ENCODE peak calls at places on chromosomes 1 and 21, in seven cellular contexts. T is mesothelial cell of epicardium; F is Ammon's horn; G is naive thymus-derived CD8-positive, alpha-beta T cell; D is MCF 10A; Q is NCI-H146; R is ELF-1. A is an unnamed sample.

GRCh38 chr1:226121587-226122400 is 59.3 kb downstream of the H3-3A start:
- DNase-seq in G (peak), D (peak), F (peak), T (peak), Q (peak), R (peak), A (no peak)

GRCh38 chr1:245051349-245052221 is 103.2 kb upstream of the KIF26B start:
- DNase-seq in F (peak), T (no peak), Q (no peak), D (no peak), R (peak), G (peak), A (no peak)

GRCh38 chr1:82628887-82629286 is 828.2 kb downstream of the ADGRL2 start:
- DNase-seq in T (no peak), R (no peak), G (no peak), Q (no peak), F (no peak), D (no peak), A (no peak)

GRCh38 chr1:106584127-106584526 is 472.3 kb upstream of the PRMT6 start:
- DNase-seq in D (no peak), F (no peak), T (no peak), R (no peak), Q (no peak), G (no peak), A (no peak)

GRCh38 chr1:1243807-1244191 is 2.7 kb downstream of the C1QTNF12 start:
- DNase-seq in F (no peak), G (no peak), D (no peak), R (no peak), Q (no peak), T (no peak), A (no peak)

GRCh38 chr1:907611-908451 is 15.9 kb upstream of the SAMD11 start:
- DNase-seq in Q (no peak), F (peak), T (no peak), D (no peak), R (no peak), G (no peak), A (no peak)

GRCh38 chr1:227782226-227782625 is 33.2 kb upstream of the PRSS38 start:
- DNase-seq in G (no peak), T (peak), Q (no peak), D (no peak), R (no peak), F (no peak), A (no peak)

GRCh38 chr1:27589841-27590426 is 14.0 kb downstream of the AHDC1 start:
- DNase-seq in Q (peak), F (no peak), G (no peak), R (no peak), T (no peak), D (peak), A (peak)

GRCh38 chr1:16211824-16212223 is 628 bp downstream of the ARHGEF19 start:
- DNase-seq in T (no peak), G (no peak), Q (no peak), R (no peak), F (no peak), D (no peak), A (no peak)

GRCh38 chr21:41025057-41025390 is 142.9 kb upstream of the BACE2 start:
- DNase-seq in R (no peak), F (no peak), T (no peak), D (no peak), Q (no peak), G (no peak), A (no peak)

GRCh38 chr1:117635805-117636204 is 30.0 kb downstream of the TENT5C start:
- DNase-seq in D (no peak), G (no peak), F (no peak), Q (no peak), T (no peak), R (no peak), A (no peak)

GRCh38 chr21:29224006-29224405 is 74.7 kb upstream of the BACH1 start:
- DNase-seq in G (no peak), Q (no peak), T (no peak), F (no peak), R (no peak), D (no peak), A (no peak)

GRCh38 chr1:52697795-52698674 is at the start of gene COA7:
- DNase-seq in Q (peak), F (peak), G (peak), D (peak), T (peak), R (peak), A (peak)

GRCh38 chr1:240387036-240387435 is 224.9 kb downstream of the GREM2 start:
- DNase-seq in G (no peak), F (no peak), R (no peak), Q (no peak), D (no peak), T (no peak), A (no peak)

GRCh38 chr1:21700094-21700493 is 30.9 kb upstream of the RAP1GAP start:
- DNase-seq in D (no peak), F (no peak), Q (no peak), R (no peak), T (no peak), G (no peak), A (no peak)

GRCh38 chr1:13871413-13871812 is 171.4 kb downstream of the PRDM2 start:
- DNase-seq in G (no peak), T (no peak), Q (no peak), D (no peak), F (no peak), R (no peak), A (no peak)

GRCh38 chr1:160261526-160261877 is 847 bp downstream of the DCAF8 start:
- DNase-seq in Q (peak), R (peak), D (peak), F (peak), G (peak), T (no peak), A (peak)

GRCh38 chr1:88163187-88163586 is 520.9 kb upstream of the PKN2 start:
- DNase-seq in F (no peak), R (no peak), G (no peak), T (no peak), Q (no peak), D (no peak), A (no peak)

GRCh38 chr1:3821004-3821933 is 25.0 kb upstream of the LRRC47 start:
- DNase-seq in G (no peak), T (no peak), D (no peak), F (no peak), Q (no peak), R (peak), A (no peak)

GRCh38 chr1:241639040-241639652 is 1.0 kb downstream of the CHML start:
- DNase-seq in G (peak), T (no peak), D (peak), R (no peak), F (no peak), Q (peak), A (peak)

GRCh38 chr1:209643295-209644020 is 8.8 kb downstream of the LAMB3 start:
- DNase-seq in G (no peak), F (peak), R (no peak), T (no peak), Q (no peak), D (peak), A (peak)

GRCh38 chr21:34715518-34715917 is 46.7 kb downstream of the CLIC6 start:
- DNase-seq in Q (no peak), T (no peak), R (no peak), F (peak), G (no peak), D (no peak), A (no peak)

GRCh38 chr1:210464519-210465039 is 135.9 kb downstream of the HHAT start:
- DNase-seq in G (no peak), D (peak), F (no peak), Q (peak), T (no peak), R (no peak), A (no peak)

GRCh38 chr1:231242516-231243198 is 1.6 kb downstream of the GNPAT start:
- DNase-seq in D (peak), R (no peak), T (no peak), F (no peak), G (no peak), Q (no peak), A (peak)

GRCh38 chr1:221712198-221712684 is 29.6 kb downstream of the DUSP10 start:
- DNase-seq in R (no peak), F (peak), T (no peak), Q (no peak), D (peak), G (peak), A (peak)

GRCh38 chr1:104856091-104856490 is 1106.4 kb downstream of the AMY1C start:
- DNase-seq in Q (no peak), T (no peak), G (no peak), F (no peak), D (no peak), R (no peak), A (no peak)

GRCh38 chr1:44154665-44155064 is 13.2 kb upstream of the KLF18 start:
- DNase-seq in G (no peak), F (no peak), T (no peak), D (peak), R (no peak), Q (no peak), A (no peak)

GRCh38 chr21:42527489-42528158 is 14.0 kb downstream of the SLC37A1 start:
- DNase-seq in R (no peak), Q (no peak), F (no peak), G (peak), D (no peak), T (no peak), A (no peak)

GRCh38 chr1:89810880-89811279 is 10.0 kb upstream of the LRRC8D start:
- DNase-seq in T (no peak), Q (no peak), D (no peak), F (no peak), R (no peak), G (no peak), A (no peak)

A was measured in fibroblast of gingiva.